ENCODE peak calls at places on chromosome 22, in six cellular contexts. F, W, B, T, M and V are unnamed samples.

GRCh38 chr22:27668828-27669797 is 132.4 kb downstream of the MN1 start:
- DNase-seq in B (no peak), T (peak; percentile 7), W (peak; percentile 90), F (no peak), M (peak; percentile 87), V (peak; percentile 99)

GRCh38 chr22:30561402-30562154 is 12.9 kb downstream of the GAL3ST1 start:
- DNase-seq in F (no peak), B (no peak), M (no peak), W (no peak), T (peak; percentile 73), V (no peak)

GRCh38 chr22:30486661-30487115 is 14.9 kb upstream of the SEC14L3 start:
- DNase-seq in M (no peak), W (no peak), F (no peak), B (no peak), T (no peak), V (no peak)

GRCh38 chr22:41830174-41830573 is 2.7 kb upstream of the SREBF2 start:
- DNase-seq in W (no peak), M (no peak), F (no peak), T (no peak), B (no peak), V (no peak)

GRCh38 chr22:36471341-36471821 is 10.1 kb downstream of the TXN2 start:
- DNase-seq in M (no peak), W (no peak), T (no peak), F (no peak), B (no peak), V (peak; percentile 47)

GRCh38 chr22:28710112-28710888 is 30.7 kb upstream of the TTC28 start:
- DNase-seq in W (peak; percentile 23), M (no peak), F (peak; percentile 91), B (no peak), T (no peak), V (peak; percentile 60)

GRCh38 chr22:46078241-46079092 is 71.9 kb upstream of the PPARA start:
- DNase-seq in T (peak; percentile 57), W (no peak), B (peak; percentile 80), M (peak; percentile 82), F (no peak), V (no peak)

GRCh38 chr22:25742918-25743708 is 1.1 kb downstream of the MYO18B start:
- DNase-seq in M (no peak), W (no peak), T (no peak), F (no peak), B (no peak), V (peak; percentile 57)

GRCh38 chr22:42074153-42074750 is at the start of gene PHETA2:
- DNase-seq in W (peak; percentile 52), F (peak; percentile 75), B (peak; percentile 65), T (peak; percentile 68), M (peak; percentile 57), V (no peak)

GRCh38 chr22:32880531-32880905 is 79.0 kb downstream of the TIMP3 start:
- DNase-seq in T (no peak), W (no peak), M (no peak), B (no peak), F (no peak), V (peak; percentile 5)

GRCh38 chr22:26548984-26549383 is 36.7 kb upstream of the TFIP11 start:
- DNase-seq in M (no peak), F (no peak), B (no peak), T (no peak), W (no peak), V (no peak)

GRCh38 chr22:36191106-36191836 is 10.3 kb downstream of the APOL4 start:
- DNase-seq in B (peak; percentile 54), M (peak; percentile 84), W (no peak), T (no peak), F (peak; percentile 21), V (no peak)

GRCh38 chr22:50621491-50621880 is 6.5 kb downstream of the ARSA start:
- DNase-seq in M (no peak), B (no peak), F (no peak), T (no peak), W (no peak), V (no peak)
- H3K4me3 ChIP-seq in M (peak overlapping the region; percentile 61), B (no peak overlapping the region), F (no peak overlapping the region), T (no peak overlapping the region), W (no peak overlapping the region), V (peak overlapping the region; percentile 18)

DNA sequence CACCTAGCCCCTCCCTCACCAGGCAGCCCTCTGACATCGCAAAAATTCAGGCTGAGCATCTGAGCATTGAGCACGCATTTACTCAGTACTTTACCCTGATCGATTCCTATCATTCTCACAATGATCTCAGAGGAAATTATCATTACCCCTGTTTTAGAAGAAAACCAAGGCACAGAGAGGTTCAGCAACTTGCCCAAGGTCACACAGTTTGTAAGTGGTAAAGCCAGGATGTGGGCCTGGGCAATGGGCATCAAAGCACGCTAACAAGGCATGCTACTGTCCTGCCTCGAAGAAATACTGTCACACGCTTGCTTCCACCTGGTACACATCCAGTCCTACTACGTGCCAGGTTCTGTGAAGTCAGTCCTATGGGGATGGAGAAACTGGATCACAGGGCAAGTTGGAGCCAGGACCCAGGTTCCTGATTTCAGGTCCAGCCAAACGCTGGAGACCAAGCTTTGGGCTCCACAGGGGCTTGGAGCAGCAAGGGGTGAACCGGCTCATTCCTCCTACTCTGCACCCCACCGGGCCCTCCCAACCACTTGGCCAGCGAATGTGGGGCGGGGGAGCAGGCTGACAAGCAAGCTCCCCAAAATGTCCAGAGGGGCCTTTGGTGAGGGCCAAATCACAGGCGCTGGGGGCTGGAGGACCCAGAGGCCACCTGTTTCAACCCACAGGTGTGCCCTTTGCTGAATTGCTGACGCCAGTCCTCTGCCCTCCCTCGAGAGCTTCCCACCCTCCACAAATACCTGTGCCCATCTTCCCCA is 18.2 kb downstream of the KCNJ4 start:
- DNase-seq in B (no peak), F (no peak), M (no peak), T (no peak), W (no peak), V (no peak)
- H3K4me1 ChIP-seq in B (no peaks in the 10 kb centered on the region), F (no peaks in the 10 kb centered on the region), M (peaks cover 31% of the 10 kb centered on the region), T (no peaks in the 10 kb centered on the region), W (no peaks in the 10 kb centered on the region), V (no peaks in the 10 kb centered on the region)

DNA sequence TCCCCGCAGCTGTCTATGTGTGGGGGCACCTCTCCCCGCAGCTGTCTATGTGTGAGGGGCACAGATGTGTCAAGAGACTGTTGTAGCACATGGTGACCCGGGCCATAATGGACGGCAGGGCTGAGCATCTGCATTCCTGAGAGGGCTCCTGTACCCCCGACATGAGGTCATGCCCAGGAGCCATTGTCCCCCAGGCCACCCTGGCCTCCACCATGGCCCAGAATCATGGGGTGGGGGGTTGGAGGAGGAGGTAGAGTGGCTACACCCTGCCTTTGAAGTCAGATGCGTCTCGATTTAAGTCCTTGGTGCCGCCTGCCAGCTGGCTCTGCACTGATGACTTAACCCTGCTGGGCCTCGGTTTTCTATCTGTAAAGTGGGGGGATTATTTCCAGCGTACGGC is 49.1 kb downstream of the ARHGAP8 start:
- DNase-seq in W (no peak), F (no peak), B (no peak), T (no peak), M (no peak), V (peak; percentile 66)
- H3K4me3 ChIP-seq in W (no peak overlapping the region), F (no peak overlapping the region), B (no peak overlapping the region), T (no peak overlapping the region), M (no peak overlapping the region), V (peak overlapping the region; percentile 38)

DNA sequence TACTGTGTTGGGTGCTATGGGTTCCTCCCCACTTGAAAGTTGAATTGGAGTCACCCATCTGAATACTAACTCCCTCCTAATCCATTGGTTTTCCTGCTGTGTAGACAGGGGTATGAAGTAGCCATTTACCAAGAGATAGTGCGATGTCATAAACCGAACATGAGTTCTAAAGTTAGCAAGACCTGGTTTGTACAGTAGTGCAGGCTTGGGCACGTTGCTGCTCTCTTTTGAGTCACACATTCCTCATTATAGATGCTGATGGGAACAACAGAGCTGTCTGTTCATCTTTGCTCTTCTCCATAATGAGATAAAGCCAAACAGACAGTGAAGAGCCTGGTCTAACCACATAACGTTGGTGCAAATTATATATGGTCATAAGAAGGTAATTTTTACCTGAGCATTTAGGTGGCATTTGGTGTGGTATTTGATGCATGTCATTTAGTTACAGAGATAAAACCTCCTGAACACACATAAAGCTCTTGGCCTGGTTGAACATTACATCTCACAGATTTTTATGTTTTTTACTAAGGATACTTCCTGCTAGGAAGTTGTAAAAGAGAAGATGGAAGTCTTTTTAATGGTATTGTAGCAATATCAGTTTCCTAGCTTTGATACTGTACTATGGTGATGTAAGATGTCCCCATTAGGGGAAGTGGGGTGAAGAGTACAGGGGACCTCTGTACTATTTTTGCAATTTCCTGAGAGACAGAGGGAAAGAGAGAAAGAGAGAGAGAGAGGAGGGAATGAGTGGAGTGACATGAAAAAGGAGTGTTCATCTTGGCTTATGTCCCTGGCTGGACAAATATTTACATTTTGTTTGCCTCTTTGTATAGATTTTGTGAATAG is 27.9 kb downstream of the GRAP2 start:
- DNase-seq in M (no peak), T (no peak), B (no peak), F (no peak), W (no peak), V (no peak)
- H3K4me1 ChIP-seq in M (no peaks in the 10 kb centered on the region), T (peaks cover 12% of the 10 kb centered on the region), B (no peaks in the 10 kb centered on the region), F (peaks cover 19% of the 10 kb centered on the region), W (peaks cover 6% of the 10 kb centered on the region), V (no peaks in the 10 kb centered on the region)

GRCh38 chr22:17999851-18000250 is 24.5 kb downstream of the MICAL3 start:
- DNase-seq in W (no peak), M (no peak), B (no peak), F (no peak), T (no peak), V (no peak)

GRCh38 chr22:17994424-17995108 is 29.8 kb downstream of the MICAL3 start:
- DNase-seq in W (no peak), F (no peak), B (no peak), M (no peak), T (no peak), V (no peak)

GRCh38 chr22:18000441-18001039 is 23.8 kb downstream of the MICAL3 start:
- DNase-seq in F (peak; percentile 52), M (no peak), B (peak; percentile 40), W (peak; percentile 37), T (peak; percentile 72), V (peak; percentile 58)

GRCh38 chr22:17998913-17999312 is 25.4 kb downstream of the MICAL3 start:
- DNase-seq in F (no peak), M (no peak), W (no peak), B (no peak), T (no peak), V (no peak)

GRCh38 chr22:17997456-17997855 is 26.9 kb downstream of the MICAL3 start:
- DNase-seq in M (no peak), F (no peak), T (no peak), W (no peak), B (no peak), V (no peak)
- H3K4me3 ChIP-seq in M (no peak overlapping the region), F (no peak overlapping the region), T (no peak overlapping the region), W (no peak overlapping the region), B (no peak overlapping the region), V (no peak overlapping the region)

GRCh38 chr22:20833225-20833665 is 25.4 kb downstream of the PI4KA start:
- DNase-seq in M (no peak), F (no peak), T (no peak), B (no peak), W (no peak), V (no peak)
- H3K4me1 ChIP-seq in M (no peaks in the 10 kb centered on the region), F (no peaks in the 10 kb centered on the region), T (no peaks in the 10 kb centered on the region), B (no peaks in the 10 kb centered on the region), W (no peaks in the 10 kb centered on the region), V (no peaks in the 10 kb centered on the region)

GRCh38 chr22:38180841-38181452 is 683 bp downstream of the PLA2G6 start:
- DNase-seq in B (peak; percentile 36), W (peak; percentile 66), M (peak; percentile 44), T (peak; percentile 49), F (peak; percentile 45), V (no peak)
- H3K4me3 ChIP-seq in B (peak overlapping the region; percentile 60), W (peak overlapping the region; percentile 30), M (peak overlapping the region; percentile 76), T (peak overlapping the region; percentile 58), F (peak overlapping the region; percentile 88), V (peak overlapping the region; percentile 64)